ENCODE peak calls at places on chromosomes 6 and 20, in four cellular contexts. H, M, L and U are unnamed samples.

GRCh38 chr6:52929321-52930164 is 20.0 kb upstream of the GSTA3 start:
- DNase-seq in H (no peak), M (peak), L (peak), U (peak)

GRCh38 chr6:111087106-111087835 is at the start of gene SLC16A10:
- DNase-seq in H (no peak), M (peak), L (peak), U (no peak)

GRCh38 chr6:107653183-107653580 is 163.3 kb downstream of the SOBP start:
- DNase-seq in H (no peak), M (no peak), L (no peak), U (no peak)

GRCh38 chr6:131823276-131823902 is 15.6 kb downstream of the ENPP1 start:
- DNase-seq in H (no peak), M (no peak), L (no peak), U (no peak)

GRCh38 chr6:54846857-54847721 is 518 bp downstream of the FAM83B start:
- DNase-seq in H (no peak), M (no peak), L (no peak), U (no peak)

GRCh38 chr6:20789162-20789561 is 254.9 kb downstream of the CDKAL1 start:
- DNase-seq in H (no peak), M (no peak), L (peak), U (peak)

GRCh38 chr20:12072945-12073245 is 155.2 kb downstream of the BTBD3 start:
- DNase-seq in H (no peak), M (no peak), L (no peak), U (no peak)

GRCh38 chr6:99589290-99589672 is 17.4 kb upstream of the PRDM13 start:
- DNase-seq in H (no peak), M (no peak), L (no peak), U (no peak)

GRCh38 chr20:1943267-1944002 is 48.2 kb downstream of the SIRPA start:
- DNase-seq in H (no peak), M (no peak), L (peak), U (peak)

DNA sequence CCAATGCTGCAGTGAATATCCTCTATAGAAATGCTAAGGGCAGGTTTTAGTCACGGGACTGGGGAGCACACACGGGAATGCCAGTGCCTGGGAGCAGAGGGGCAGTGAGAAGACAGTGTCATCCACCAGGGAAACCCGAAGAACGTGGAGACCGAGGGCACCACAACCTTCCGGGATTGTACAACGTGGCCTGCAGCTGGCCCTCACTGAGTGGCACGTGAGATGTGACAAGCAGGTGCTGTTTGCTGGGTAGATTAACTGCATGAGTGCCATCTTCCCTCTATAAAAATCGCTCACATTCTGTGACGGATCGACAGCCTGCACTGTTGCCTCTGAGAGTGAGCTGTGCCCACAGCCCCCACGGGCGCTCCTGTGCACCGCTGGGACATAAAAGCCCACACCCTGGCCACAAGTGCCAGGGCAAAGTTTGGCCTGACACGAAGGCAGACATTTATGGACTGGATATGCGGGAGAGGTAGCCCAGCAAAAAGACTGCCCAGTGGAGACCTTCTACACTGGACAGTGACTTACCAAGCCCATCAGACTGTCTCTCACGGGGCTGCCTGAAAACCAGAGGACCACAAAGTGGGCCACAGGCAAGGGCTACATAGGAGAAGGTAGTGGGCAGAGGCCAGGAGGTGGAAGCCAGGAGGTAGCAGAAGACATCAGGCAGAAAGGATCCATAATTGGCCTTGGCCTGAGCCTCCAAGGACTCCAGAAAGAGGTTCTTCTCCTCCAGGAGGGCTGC is 63.2 kb downstream of the FGD2 start:
- DNase-seq in H (no peak), M (no peak), L (no peak), U (no peak)
- TF ChIP-seq CTCF in H (no peak), M (no peak), L (no peak), U (no peak)

GRCh38 chr20:10077886-10078285 is 43.1 kb downstream of the ANKEF1 start:
- DNase-seq in H (no peak), M (no peak), L (no peak), U (no peak)

GRCh38 chr20:10075606-10076005 is 40.8 kb downstream of the ANKEF1 start:
- DNase-seq in H (no peak), M (no peak), L (no peak), U (no peak)

GRCh38 chr20:10078403-10078802 is 43.6 kb downstream of the ANKEF1 start:
- DNase-seq in H (no peak), M (no peak), L (no peak), U (no peak)

GRCh38 chr20:10076126-10077080 is 41.6 kb downstream of the ANKEF1 start:
- DNase-seq in H (no peak), M (no peak), L (peak), U (peak)

GRCh38 chr20:10077081-10077471 is 42.3 kb downstream of the ANKEF1 start:
- DNase-seq in H (no peak), M (no peak), L (no peak), U (no peak)
- TF ChIP-seq CTCF in H (no peak), M (peak), L (peak), U (peak)

DNA sequence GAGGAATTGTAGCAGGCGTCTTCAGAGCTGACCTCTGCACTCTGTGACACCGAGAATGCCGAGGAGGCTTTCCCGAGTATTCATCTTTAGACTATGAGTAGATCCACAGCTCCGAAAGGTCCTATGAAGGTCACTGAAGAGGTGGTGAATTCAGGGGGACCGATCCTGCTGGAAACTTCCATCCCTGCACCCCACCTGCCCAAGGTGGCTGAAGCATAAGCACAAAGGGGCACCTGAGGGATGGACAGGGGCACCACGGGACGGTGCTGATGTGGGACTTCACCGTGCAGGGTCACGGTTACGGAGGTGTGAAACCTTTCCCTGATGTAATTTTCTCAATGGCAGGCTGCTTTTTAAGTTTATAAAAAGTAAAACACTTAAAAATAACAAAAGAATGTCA is 24.4 kb downstream of the DIDO1 start:
- DNase-seq in H (no peak), M (no peak), L (no peak), U (no peak)
- TF ChIP-seq CTCF in H (no peak), M (no peak), L (no peak), U (no peak)

GRCh38 chr20:51042657-51043247 is 19.8 kb upstream of the KCNG1 start:
- DNase-seq in H (no peak), M (no peak), L (no peak), U (no peak)

GRCh38 chr20:51044796-51045195 is 21.9 kb upstream of the KCNG1 start:
- DNase-seq in H (no peak), M (no peak), L (no peak), U (no peak)

GRCh38 chr20:51042064-51042463 is 19.2 kb upstream of the KCNG1 start:
- DNase-seq in H (no peak), M (no peak), L (no peak), U (no peak)

GRCh38 chr20:51043811-51044210 is 20.9 kb upstream of the KCNG1 start:
- DNase-seq in H (no peak), M (no peak), L (no peak), U (no peak)

GRCh38 chr20:51046021-51046985 is 23.4 kb upstream of the KCNG1 start:
- DNase-seq in H (no peak), M (no peak), L (no peak), U (no peak)
- TF ChIP-seq CTCF in H (no peak), M (no peak), L (no peak), U (no peak)

DNA sequence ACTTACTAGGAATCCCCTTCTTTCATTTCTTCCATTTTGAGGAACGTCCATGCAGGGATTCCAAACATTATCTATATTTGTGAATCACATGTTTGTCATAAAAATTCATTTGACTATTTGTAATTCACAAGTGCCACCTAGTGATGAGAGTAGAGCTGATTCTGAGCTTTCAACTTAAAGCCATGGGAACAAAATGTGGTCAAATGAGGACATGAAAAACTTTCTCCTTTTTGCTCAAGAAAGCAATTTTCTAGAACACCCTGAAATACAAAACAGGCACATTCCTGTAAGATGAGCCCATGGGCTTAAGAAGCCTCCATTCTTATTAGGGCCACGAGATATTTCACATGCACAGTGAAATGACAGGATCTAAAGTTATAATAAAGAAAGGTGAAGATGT is 12.3 kb downstream of the MAP3K7 start:
- DNase-seq in H (no peak), M (no peak), L (peak), U (no peak)
- TF ChIP-seq CTCF in H (no peak), M (no peak), L (peak), U (no peak)

DNA sequence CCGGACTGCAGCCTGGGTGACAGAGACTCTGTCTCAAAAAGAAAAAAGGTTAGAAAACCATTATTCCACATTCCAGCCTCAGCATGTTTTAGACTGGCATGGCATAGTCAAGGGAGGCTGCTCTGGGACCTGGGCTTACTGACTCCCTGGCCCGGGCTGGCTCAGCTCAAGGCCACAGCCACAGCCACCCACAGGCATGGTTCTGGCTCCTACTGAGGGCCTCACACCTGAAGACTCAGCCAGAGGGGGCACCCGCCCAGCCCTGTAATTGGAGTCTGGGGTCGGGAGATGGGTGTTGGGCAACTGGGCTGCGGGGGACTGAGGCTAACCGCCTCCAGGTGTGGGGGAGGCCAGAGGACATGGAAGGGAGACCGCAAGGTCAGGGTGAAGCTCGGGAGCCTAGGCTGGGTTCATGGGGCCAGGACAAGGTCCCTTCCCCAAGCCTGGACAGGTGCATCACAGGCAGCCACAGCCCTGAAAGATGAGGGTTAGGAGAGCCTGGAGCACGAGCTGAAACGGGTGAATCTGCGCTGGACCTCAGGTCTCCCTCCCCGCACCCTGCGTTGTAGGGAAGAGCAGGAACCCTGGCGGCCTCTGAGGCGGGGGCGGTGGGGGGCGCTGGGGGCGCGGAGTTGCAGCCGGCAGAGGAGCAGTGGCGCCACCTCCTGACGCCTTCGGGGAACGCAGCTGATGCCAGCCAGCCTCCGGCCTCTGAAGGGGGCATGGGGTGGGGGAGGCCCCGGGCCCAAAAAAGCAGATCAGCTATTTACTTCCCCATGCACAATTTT is 67.7 kb upstream of the SRSF6 start:
- DNase-seq in H (no peak), M (no peak), L (no peak), U (no peak)
- TF ChIP-seq CTCF in H (no peak), M (no peak), L (peak), U (peak)